ENCODE peak calls at places on chromosomes 12 and 14, in eight cellular contexts. T is fibroblast of lung, E is HCT116, S is prostate gland, O is pancreas, Q is WERI-Rb-1, L is cardiac muscle cell, U is mammary epithelial cell. M is an unnamed sample. For H3K9me3, the result is how much of the 10 kb centered on the place peaks cover.

GRCh38 chr12:67362526-67362925 is 93.4 kb downstream of the CAND1 start:
- DNase-seq in O (no peak), L (no peak), T (no peak), Q (no peak), E (no peak), S (no peak), U (no peak), M (no peak)

GRCh38 chr12:48925218-48925871 is at the start of gene FKBP11:
- DNase-seq in E (no peak), U (peak), S (peak), T (peak), L (peak), O (peak), Q (peak), M (no peak)

GRCh38 chr12:19620222-19620621 is 180.9 kb downstream of the AEBP2 start:
- DNase-seq in L (no peak), Q (no peak), S (no peak), O (no peak), T (peak), U (peak), E (no peak), M (no peak)

GRCh38 chr14:91953170-91953985 is 5.9 kb upstream of the FBLN5 start:
- DNase-seq in T (peak), U (no peak), E (no peak), O (no peak), S (no peak), Q (no peak), L (no peak), M (no peak)

GRCh38 chr14:96309128-96309906 is 53.3 kb downstream of the BDKRB1 start:
- DNase-seq in L (no peak), O (no peak), U (no peak), E (no peak), S (no peak), Q (no peak), T (no peak), M (no peak)

GRCh38 chr12:107360472-107360871 is 267.1 kb upstream of the CRY1 start:
- DNase-seq in S (no peak), Q (no peak), O (no peak), T (no peak), L (no peak), U (peak), E (no peak), M (no peak)

GRCh38 chr12:76029982-76030377 is 1.6 kb downstream of the PHLDA1 start:
- DNase-seq in O (no peak), Q (no peak), U (peak), S (no peak), T (peak), E (no peak), L (peak), M (no peak)

GRCh38 chr14:92501891-92502351 is 11.7 kb upstream of the RIN3 start:
- DNase-seq in E (no peak), T (peak), U (no peak), O (no peak), S (no peak), L (peak), Q (no peak), M (no peak)

GRCh38 chr12:2447861-2448260 is 346.9 kb upstream of the FKBP4 start:
- DNase-seq in O (no peak), T (no peak), E (no peak), S (no peak), Q (no peak), L (no peak), U (no peak), M (no peak)

GRCh38 chr12:124228050-124228711 is 66.7 kb upstream of the RFLNA start:
- DNase-seq in U (no peak), Q (no peak), E (no peak), L (no peak), O (no peak), S (no peak), T (no peak), M (no peak)

GRCh38 chr14:32319368-32320049 is 9.6 kb upstream of the AKAP6 start:
- DNase-seq in T (peak), O (no peak), S (no peak), Q (no peak), E (no peak), U (peak), L (peak), M (no peak)

GRCh38 chr12:123139926-123140674 is 10.8 kb downstream of the PITPNM2 start:
- DNase-seq in O (no peak), U (peak), E (no peak), T (peak), S (no peak), L (peak), Q (peak), M (no peak)

GRCh38 chr12:4825139-4825858 is 84.4 kb upstream of the KCNA1 start:
- DNase-seq in U (no peak), S (no peak), L (peak), Q (no peak), O (no peak), T (no peak), E (no peak), M (no peak)

GRCh38 chr12:57039016-57039798 is 10.7 kb downstream of the MYO1A start:
- DNase-seq in E (no peak), Q (no peak), O (no peak), L (no peak), U (no peak), T (no peak), S (no peak), M (no peak)

GRCh38 chr12:96431067-96431466 is 30.8 kb upstream of the CDK17 start:
- DNase-seq in O (no peak), S (no peak), Q (no peak), U (no peak), T (no peak), L (no peak), E (no peak), M (no peak)

GRCh38 chr12:90295858-90296257 is 587.2 kb upstream of the ATP2B1 start:
- DNase-seq in E (no peak), O (no peak), T (no peak), S (no peak), U (no peak), L (no peak), Q (no peak), M (no peak)

GRCh38 chr14:100565650-100566049 is 21.6 kb downstream of the BEGAIN start:
- DNase-seq in E (no peak), L (no peak), U (no peak), T (no peak), S (no peak), O (no peak), Q (no peak), M (no peak)

GRCh38 chr14:63759454-63759853 is 31.6 kb upstream of the SGPP1 start:
- DNase-seq in T (no peak), E (no peak), O (no peak), Q (no peak), S (no peak), L (peak), U (no peak), M (no peak)

GRCh38 chr12:77433799-77434198 is 368.4 kb upstream of the E2F7 start:
- DNase-seq in S (no peak), U (no peak), Q (no peak), E (no peak), T (peak), L (no peak), O (no peak), M (no peak)

GRCh38 chr14:100664234-100664633 is 62.5 kb upstream of the DLK1 start:
- DNase-seq in L (no peak), U (no peak), O (no peak), Q (no peak), T (no peak), E (no peak), S (no peak), M (no peak)

GRCh38 chr14:68337279-68337678 is 455.6 kb downstream of the ZFP36L1 start:
- DNase-seq in E (no peak), T (no peak), Q (no peak), L (no peak), O (no peak), S (no peak), U (no peak), M (no peak)

GRCh38 chr14:72480465-72481243 is 413.2 kb downstream of the DPF3 start:
- DNase-seq in Q (no peak), T (peak), O (no peak), E (no peak), U (no peak), S (no peak), L (peak), M (no peak)

GRCh38 chr14:98665019-98665418 is 607.0 kb downstream of the BCL11B start:
- DNase-seq in Q (no peak), S (no peak), T (no peak), O (no peak), L (no peak), E (no peak), U (no peak), M (no peak)

GRCh38 chr14:100129161-100129589 is 30.3 kb downstream of the DEGS2 start:
- DNase-seq in Q (no peak), L (peak), O (no peak), U (no peak), E (no peak), S (no peak), T (peak), M (no peak)

GRCh38 chr12:41486718-41487117 is 298.6 kb downstream of the PDZRN4 start:
- DNase-seq in T (no peak), Q (no peak), O (no peak), E (no peak), L (peak), U (peak), S (no peak), M (peak)

GRCh38 chr12:56118688-56119045 is 601 bp downstream of the ZC3H10 start:
- DNase-seq in E (no peak), S (no peak), Q (no peak), T (no peak), U (no peak), O (peak), L (no peak), M (no peak)

GRCh38 chr12:64826234-64826633 is 1.8 kb downstream of the TBC1D30 start:
- DNase-seq in E (no peak), S (peak), Q (no peak), U (peak), T (peak), O (peak), L (peak), M (no peak)

GRCh38 chr12:38721611-38722252 is 183.7 kb downstream of the CPNE8 start:
- DNase-seq in O (no peak), S (no peak), T (no peak), U (no peak), E (no peak), L (no peak), Q (no peak), M (no peak)

GRCh38 chr12:81530352-81530751 is 228.8 kb downstream of the PPFIA2 start:
- DNase-seq in Q (no peak), S (no peak), L (no peak), E (no peak), O (no peak), T (no peak), U (no peak), M (no peak)

GRCh38 chr12:81533054-81533453 is 226.1 kb downstream of the PPFIA2 start:
- DNase-seq in E (no peak), Q (no peak), L (no peak), T (no peak), O (no peak), S (no peak), U (no peak), M (no peak)
- TF ChIP-seq CTCF in E (no peak), Q (no peak), L (no peak), T (no peak), O (no peak), S (no peak), U (no peak), M (no peak)

GRCh38 chr12:16914853-16915252 is 308.9 kb upstream of the LMO3 start:
- DNase-seq in Q (no peak), L (no peak), U (no peak), T (no peak), O (no peak), E (no peak), S (no peak), M (no peak)

DNA sequence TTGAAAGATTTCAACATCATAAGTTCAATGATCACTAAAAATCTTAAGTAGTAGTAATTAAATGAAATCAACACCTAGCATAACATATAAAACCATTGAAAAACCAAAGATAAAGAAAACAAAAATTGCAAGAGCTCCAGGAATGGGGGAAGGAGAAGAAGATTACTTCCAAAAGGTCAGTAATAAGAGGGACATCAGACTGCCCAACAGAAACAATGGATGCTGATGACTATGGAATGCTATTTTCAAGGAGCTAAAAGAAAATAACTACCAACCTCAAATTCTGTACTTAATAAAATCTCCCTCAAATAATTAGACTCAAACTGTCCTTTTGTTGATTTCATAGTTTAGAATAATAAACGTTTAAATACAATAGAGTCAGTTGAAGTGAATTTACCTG is 314.5 kb upstream of the LMO3 start:
- DNase-seq in E (no peak), Q (no peak), U (no peak), O (no peak), L (no peak), S (no peak), T (no peak), M (no peak)
- H3K9me3 ChIP-seq in E (under half), Q (under half), U (under half), O (under half), L (under half), S (under half), T (under half), M (under half)

DNA sequence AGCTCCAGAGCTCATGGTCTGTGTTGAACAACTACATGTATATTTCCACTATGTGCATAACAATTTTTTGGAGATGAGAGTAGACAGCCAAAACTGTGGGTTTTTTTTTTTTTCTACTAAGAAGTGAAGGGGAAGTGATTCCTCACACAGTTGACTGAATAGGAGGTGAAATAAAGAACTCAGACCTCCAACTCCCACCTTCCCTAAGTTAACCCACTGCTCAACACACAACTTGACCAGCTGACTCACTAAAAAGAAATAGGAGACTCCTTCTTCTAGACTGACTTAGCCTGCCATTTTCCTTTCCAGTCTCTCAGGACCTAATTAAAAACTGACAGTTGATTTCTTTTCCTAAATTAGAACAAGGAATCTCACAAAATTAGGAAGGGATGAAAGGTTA is 1.7 kb downstream of the M6PR start:
- DNase-seq in S (no peak), L (no peak), O (no peak), U (no peak), T (no peak), Q (no peak), E (no peak), M (no peak)
- H3K27ac ChIP-seq in S (no peak), L (no peak), O (no peak), U (no peak), T (no peak), Q (no peak), E (no peak), M (no peak)

GRCh38 chr12:60693019-60693626 is 1097.3 kb downstream of the SLC16A7 start:
- DNase-seq in U (peak), T (peak), S (no peak), O (no peak), E (no peak), L (no peak), Q (no peak), M (no peak)

GRCh38 chr12:60684988-60685655 is 1089.3 kb downstream of the SLC16A7 start:
- DNase-seq in L (no peak), O (no peak), S (no peak), T (no peak), U (no peak), E (no peak), Q (no peak), M (no peak)

DNA sequence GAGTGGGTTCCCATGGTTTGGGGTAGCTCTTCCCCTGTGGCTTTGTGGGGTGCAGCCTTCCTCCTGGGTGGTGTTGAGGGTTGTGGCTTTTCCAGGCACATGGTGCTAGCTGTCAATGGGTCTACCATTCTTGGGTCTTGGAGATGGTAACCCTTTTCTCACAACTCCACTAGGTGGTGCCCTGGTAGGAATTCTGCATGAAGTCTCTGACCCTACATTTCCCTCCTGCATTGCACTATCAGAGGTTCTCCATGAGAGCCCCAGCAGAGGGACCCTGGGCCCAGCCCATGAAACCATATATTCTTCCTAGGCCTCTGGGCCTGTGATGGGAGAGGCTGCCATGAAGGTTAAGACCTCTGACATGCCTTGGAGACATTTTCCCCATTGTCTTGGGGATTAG is 1093.3 kb downstream of the SLC16A7 start:
- DNase-seq in T (no peak), O (no peak), S (no peak), Q (peak), U (peak), E (peak), L (no peak), M (no peak)
- TF ChIP-seq CTCF in T (no peak), O (no peak), S (no peak), Q (peak), U (peak), E (no peak), L (no peak), M (no peak)

GRCh38 chr12:132538336-132539015 is 48.5 kb downstream of the FBRSL1 start:
- DNase-seq in O (no peak), Q (no peak), U (no peak), S (no peak), E (no peak), T (no peak), L (no peak), M (no peak)

GRCh38 chr12:132536102-132536876 is 46.3 kb downstream of the FBRSL1 start:
- DNase-seq in L (no peak), Q (no peak), T (no peak), E (no peak), O (no peak), U (no peak), S (no peak), M (no peak)

GRCh38 chr12:132535046-132535445 is 45.1 kb downstream of the FBRSL1 start:
- DNase-seq in S (no peak), U (no peak), T (no peak), E (no peak), Q (no peak), L (no peak), O (no peak), M (no peak)

GRCh38 chr12:132537836-132538235 is 47.9 kb downstream of the FBRSL1 start:
- DNase-seq in O (no peak), Q (no peak), E (no peak), T (no peak), U (no peak), S (no peak), L (no peak), M (no peak)

DNA sequence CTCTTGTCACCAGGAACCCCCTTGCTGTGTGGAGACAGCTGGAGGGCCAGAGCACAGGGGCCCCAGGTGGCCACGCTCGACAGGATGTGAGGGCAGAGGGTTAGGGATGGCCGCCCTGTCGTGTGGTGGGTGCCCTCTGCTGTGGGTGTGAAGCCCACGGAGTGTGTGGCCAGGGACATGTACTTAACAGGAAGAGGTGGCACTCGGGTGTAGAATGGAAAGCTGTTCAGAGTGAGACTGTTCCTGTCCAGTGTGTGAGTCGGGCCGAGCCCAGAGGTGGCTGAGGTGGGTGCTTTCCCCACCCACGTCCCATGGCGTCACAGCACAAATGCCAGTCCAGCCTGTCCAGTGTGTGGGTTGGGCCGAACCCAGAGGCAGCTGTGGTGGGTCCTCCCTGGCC is 47.1 kb downstream of the FBRSL1 start:
- DNase-seq in Q (no peak), E (no peak), O (no peak), U (no peak), T (no peak), L (no peak), S (no peak), M (no peak)
- H3K9me3 ChIP-seq in Q (under half), E (under half), O (under half), U (under half), T (under half), L (under half), S (under half), M (under half)

GRCh38 chr14:22560638-22561365 is 28.2 kb downstream of the DAD1 start:
- DNase-seq in U (no peak), T (no peak), O (no peak), L (no peak), E (no peak), Q (no peak), S (peak), M (no peak)
- H3K27ac ChIP-seq in U (no peak), T (no peak), O (peak), L (no peak), E (no peak), Q (no peak), S (no peak), M (no peak)

GRCh38 chr14:58964598-58964928 is 223.9 kb upstream of the DAAM1 start:
- DNase-seq in O (no peak), T (no peak), Q (no peak), S (no peak), L (no peak), U (no peak), E (no peak), M (no peak)
- TF ChIP-seq CTCF in O (no peak), T (no peak), Q (no peak), S (no peak), L (no peak), U (no peak), E (no peak), M (no peak)

M was measured in AG04450.